ENCODE peak calls at places on chromosomes 7 and 10, in six cellular contexts. S is IMR-90, T is H1, X is H9, U is trophoblast cell, H is mesenchymal stem cell. Y is an unnamed sample.

GRCh38 chr10:11397980-11398580 is 213.4 kb downstream of the USP6NL start:
- DNase-seq in S (peak; percentile 5), T (no peak), X (no peak), U (no peak), H (no peak), Y (no peak)

GRCh38 chr7:158827411-158828342 is 1.6 kb downstream of the ESYT2 start:
- DNase-seq in S (peak; percentile 40), T (no peak), X (no peak), U (peak; percentile 21), H (peak; percentile 64), Y (no peak)

GRCh38 chr7:131843862-131844261 is 287.4 kb upstream of the PODXL start:
- DNase-seq in S (peak; percentile 17), T (no peak), X (no peak), U (no peak), H (peak; percentile 10), Y (no peak)

GRCh38 chr10:93917064-93917391 is 23.2 kb downstream of the SLC35G1 start:
- DNase-seq in S (no peak), T (no peak), X (peak; percentile 40), U (no peak), H (no peak), Y (no peak)

GRCh38 chr10:114537791-114538543 is 120.1 kb downstream of the ABLIM1 start:
- DNase-seq in S (no peak), T (no peak), X (no peak), U (no peak), H (no peak), Y (no peak)

GRCh38 chr7:91194841-91195240 is 69.4 kb upstream of the FZD1 start:
- DNase-seq in S (no peak), T (no peak), X (no peak), U (no peak), H (no peak), Y (peak; percentile 18)

GRCh38 chr10:48678041-48678440 is 6.6 kb upstream of the WDFY4 start:
- DNase-seq in S (no peak), T (no peak), X (no peak), U (no peak), H (no peak), Y (no peak)

GRCh38 chr10:103766751-103767509 is 88.4 kb downstream of the SH3PXD2A start:
- DNase-seq in S (no peak), T (no peak), X (no peak), U (no peak), H (no peak), Y (no peak)

GRCh38 chr7:48365010-48365409 is 193.8 kb downstream of the ABCA13 start:
- DNase-seq in S (peak; percentile 4), T (no peak), X (no peak), U (no peak), H (no peak), Y (no peak)

GRCh38 chr7:133255461-133255860 is 2.6 kb downstream of the EXOC4 start:
- DNase-seq in S (peak; percentile 28), T (no peak), X (no peak), U (no peak), H (no peak), Y (no peak)

GRCh38 chr7:133248901-133249300 is 4.0 kb upstream of the EXOC4 start:
- DNase-seq in S (no peak), T (no peak), X (no peak), U (no peak), H (no peak), Y (no peak)

GRCh38 chr7:133252506-133252857 is 396 bp upstream of the EXOC4 start:
- DNase-seq in S (no peak), T (no peak), X (no peak), U (no peak), H (no peak), Y (no peak)

GRCh38 chr7:133253522-133253882 is 624 bp downstream of the EXOC4 start:
- DNase-seq in S (peak; percentile 10), T (no peak), X (no peak), U (no peak), H (peak; percentile 15), Y (peak; percentile 2)

GRCh38 chr7:133252858-133253521 is at the start of gene EXOC4:
- DNase-seq in S (peak; percentile 97), T (peak; percentile 82), X (peak; percentile 97), U (peak; percentile 98), H (peak; percentile 98), Y (peak; percentile 98)
- H4K8ac ChIP-seq in S (peak within 1 kb of the TSS; percentile 88), T (peak within 1 kb of the TSS; percentile 93), X (no peak within 1 kb of the TSS), U (peak within 1 kb of the TSS; percentile 86), H (peak within 1 kb of the TSS; percentile 97), Y (no peak within 1 kb of the TSS)

GRCh38 chr10:60147025-60147424 is 240.7 kb upstream of the CCDC6 start:
- DNase-seq in S (no peak), T (no peak), X (no peak), U (no peak), H (no peak), Y (no peak)
- H3K14ac ChIP-seq in S (no peak overlapping the region), T (no peak overlapping the region), X (no peak overlapping the region), U (no peak overlapping the region), H (no peak overlapping the region), Y (peak overlapping the region; percentile 83)

GRCh38 chr7:67302113-67303039 is 305.7 kb downstream of the TYW1 start:
- DNase-seq in S (peak; percentile 99), T (peak; percentile 97), X (peak; percentile 98), U (peak; percentile 100), H (peak; percentile 100), Y (peak; percentile 99)
- H3K18ac ChIP-seq in S (peak overlapping the region; percentile 67), T (peak overlapping the region; percentile 43), X (peak overlapping the region; percentile 98), U (peak overlapping the region; percentile 97), H (peak overlapping the region; percentile 99), Y (peak overlapping the region; percentile 94)

DNA sequence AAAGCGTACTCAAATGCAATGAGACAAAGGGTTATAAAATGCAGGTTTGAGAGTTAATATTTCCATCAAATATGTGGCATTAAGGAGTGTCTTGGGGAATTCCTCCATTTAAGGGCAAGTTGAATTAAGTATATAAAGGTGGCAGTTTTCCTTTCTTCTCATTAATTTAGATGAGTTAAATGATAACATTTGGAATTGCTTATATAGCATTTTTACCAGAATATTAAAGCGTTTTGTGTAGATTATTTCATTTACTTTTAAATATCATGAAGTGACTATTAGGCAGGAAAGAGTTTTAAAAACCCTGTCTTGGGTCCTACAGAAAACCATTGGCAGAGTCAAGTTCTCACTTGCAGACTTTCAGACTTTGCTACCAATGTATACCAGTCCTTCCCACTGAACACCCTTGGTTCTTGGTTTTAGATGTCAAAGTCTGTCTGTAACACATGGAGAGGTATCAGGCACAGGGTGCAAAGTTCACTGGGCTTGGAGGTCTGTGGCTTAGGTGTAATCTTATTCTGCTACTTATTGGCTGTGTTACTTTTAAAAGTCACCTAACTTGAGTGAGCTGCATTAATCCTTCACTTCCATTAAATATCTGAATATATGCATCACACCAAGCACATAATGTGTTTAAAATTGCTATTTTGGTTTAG is 51.0 kb downstream of the ASB4 start:
- DNase-seq in S (no peak), T (no peak), X (no peak), U (no peak), H (no peak), Y (no peak)
- H4K8ac ChIP-seq in S (no peak overlapping the region), T (no peak overlapping the region), X (no peak overlapping the region), U (no peak overlapping the region), H (no peak overlapping the region), Y (no peak overlapping the region)

Y was measured in neuronal stem cell.